ENCODE peak calls at places on chromosome 20, in seven cellular contexts. One of them, this sample, is unnamed.

GRCh38 chr20:37992802-37993538 is 40.3 kb downstream of the TTI1 start:
- DNase-seq in fibroblast of the aortic adventitia: peak
- DNase-seq in NCI-H1105: peak
- DNase-seq in EH: peak
- DNase-seq in smooth muscle cell of the brain vasculature: no peak
- DNase-seq in IMR-90: peak
- DNase-seq in NT2/D1: no peak
- DNase-seq in this sample: no peak

GRCh38 chr20:61328906-61329558 is 77.0 kb downstream of the CDH4 start:
- DNase-seq in NT2/D1: no peak
- DNase-seq in fibroblast of the aortic adventitia: no peak
- DNase-seq in IMR-90: peak
- DNase-seq in EH: no peak
- DNase-seq in smooth muscle cell of the brain vasculature: no peak
- DNase-seq in NCI-H1105: no peak
- DNase-seq in this sample: no peak

GRCh38 chr20:32040142-32040953 is 11.7 kb upstream of the HCK start:
- DNase-seq in NT2/D1: no peak
- DNase-seq in NCI-H1105: no peak
- DNase-seq in EH: no peak
- DNase-seq in smooth muscle cell of the brain vasculature: no peak
- DNase-seq in fibroblast of the aortic adventitia: no peak
- DNase-seq in IMR-90: no peak
- DNase-seq in this sample: no peak

GRCh38 chr20:59123011-59123676 is 40.5 kb upstream of the ZNF831 start:
- DNase-seq in IMR-90: no peak
- DNase-seq in NT2/D1: no peak
- DNase-seq in EH: no peak
- DNase-seq in fibroblast of the aortic adventitia: no peak
- DNase-seq in NCI-H1105: no peak
- DNase-seq in smooth muscle cell of the brain vasculature: no peak
- DNase-seq in this sample: no peak

GRCh38 chr20:16747291-16747811 is 807 bp upstream of the OTOR start:
- DNase-seq in smooth muscle cell of the brain vasculature: no peak
- DNase-seq in EH: no peak
- DNase-seq in NCI-H1105: no peak
- DNase-seq in NT2/D1: no peak
- DNase-seq in IMR-90: no peak
- DNase-seq in fibroblast of the aortic adventitia: no peak
- DNase-seq in this sample: no peak

GRCh38 chr20:21154692-21155091 is 28.8 kb downstream of the KIZ start:
- DNase-seq in fibroblast of the aortic adventitia: no peak
- DNase-seq in IMR-90: no peak
- DNase-seq in smooth muscle cell of the brain vasculature: no peak
- DNase-seq in NT2/D1: no peak
- DNase-seq in EH: no peak
- DNase-seq in NCI-H1105: no peak
- DNase-seq in this sample: no peak

GRCh38 chr20:3660262-3661059 is 2.7 kb downstream of the GFRA4 start:
- DNase-seq in NCI-H1105: no peak
- DNase-seq in EH: no peak
- DNase-seq in smooth muscle cell of the brain vasculature: no peak
- DNase-seq in NT2/D1: no peak
- DNase-seq in fibroblast of the aortic adventitia: no peak
- DNase-seq in IMR-90: no peak
- DNase-seq in this sample: no peak

GRCh38 chr20:11912013-11912663 is 5.6 kb upstream of the BTBD3 start:
- DNase-seq in smooth muscle cell of the brain vasculature: no peak
- DNase-seq in IMR-90: no peak
- DNase-seq in NT2/D1: no peak
- DNase-seq in NCI-H1105: no peak
- DNase-seq in fibroblast of the aortic adventitia: peak
- DNase-seq in EH: no peak
- DNase-seq in this sample: no peak

GRCh38 chr20:11970243-11970836 is 52.6 kb downstream of the BTBD3 start:
- DNase-seq in NT2/D1: no peak
- DNase-seq in smooth muscle cell of the brain vasculature: no peak
- DNase-seq in fibroblast of the aortic adventitia: no peak
- DNase-seq in NCI-H1105: no peak
- DNase-seq in IMR-90: no peak
- DNase-seq in EH: no peak
- DNase-seq in this sample: no peak

GRCh38 chr20:41159547-41159946 is 22.2 kb downstream of the PLCG1 start:
- DNase-seq in fibroblast of the aortic adventitia: no peak
- DNase-seq in smooth muscle cell of the brain vasculature: no peak
- DNase-seq in NT2/D1: no peak
- DNase-seq in NCI-H1105: no peak
- DNase-seq in IMR-90: no peak
- DNase-seq in EH: no peak
- DNase-seq in this sample: no peak

GRCh38 chr20:45174434-45175364 is at the start of gene PI3:
- DNase-seq in smooth muscle cell of the brain vasculature: no peak
- DNase-seq in IMR-90: no peak
- DNase-seq in NT2/D1: no peak
- DNase-seq in NCI-H1105: no peak
- DNase-seq in fibroblast of the aortic adventitia: peak
- DNase-seq in EH: peak
- DNase-seq in this sample: no peak

GRCh38 chr20:47502271-47502730 is 614 bp downstream of the NCOA3 start:
- DNase-seq in fibroblast of the aortic adventitia: peak
- DNase-seq in EH: peak
- DNase-seq in smooth muscle cell of the brain vasculature: no peak
- DNase-seq in NT2/D1: no peak
- DNase-seq in IMR-90: peak
- DNase-seq in NCI-H1105: no peak
- DNase-seq in this sample: no peak